ENCODE peak calls at places on chromosomes 3 and 15, in nine cellular contexts. Q is OCI-M1; R is C1 segment of cervical spinal cord; E is AML-193; W is activated B cell treated with CpG ODN at 0.5 μM for 24 hours; L is stimulated activated naive CD8-positive, alpha-beta T cell treated with anti-CD3 and anti-CD28 coated beads, Interleukin-15, Interleukin-2, amounts not matched to agents 100 U/mL and 50 U/mL, for 24 hours; B is AG08396; D is fibroblast of the aortic adventitia; J is Calu3. P is an unnamed sample.

GRCh38 chr15:90300988-90301715 is 35.7 kb downstream of the NGRN start:
- DNase-seq in D (peak), Q (peak), E (peak), J (peak), L (peak), W (peak), R (peak), B (peak), P (no peak)

GRCh38 chr3:167743799-167744198 is 8.3 kb downstream of the SERPINI1 start:
- DNase-seq in R (no peak), B (no peak), W (no peak), E (peak), L (no peak), Q (no peak), D (no peak), J (no peak), P (no peak)

GRCh38 chr3:4825572-4826236 is 153.5 kb upstream of the BHLHE40 start:
- DNase-seq in D (no peak), R (peak), J (peak), Q (peak), B (no peak), L (peak), W (no peak), E (no peak), P (no peak)

GRCh38 chr15:43150171-43150929 is 17.0 kb downstream of the TMEM62 start:
- DNase-seq in D (peak), Q (no peak), B (peak), W (no peak), E (no peak), R (no peak), J (no peak), L (no peak), P (no peak)

GRCh38 chr3:130900959-130901358 is 7.1 kb downstream of the ATP2C1 start:
- DNase-seq in D (no peak), W (no peak), B (no peak), R (no peak), Q (no peak), E (no peak), J (peak), L (no peak), P (no peak)

GRCh38 chr3:33401781-33402180 is 38.4 kb downstream of the UBP1 start:
- DNase-seq in B (no peak), J (no peak), Q (no peak), E (no peak), R (no peak), D (no peak), L (no peak), W (no peak), P (no peak)

GRCh38 chr15:56978898-56979662 is 60.6 kb downstream of the TCF12 start:
- DNase-seq in R (no peak), D (peak), W (no peak), B (no peak), L (no peak), J (no peak), Q (no peak), E (no peak), P (no peak)

GRCh38 chr3:190731596-190731995 is 130.9 kb downstream of the GMNC start:
- DNase-seq in W (no peak), R (no peak), B (no peak), L (no peak), Q (no peak), D (no peak), E (no peak), J (no peak), P (no peak)

GRCh38 chr3:114550155-114550554 is 256.3 kb downstream of the TIGIT start:
- DNase-seq in D (peak), R (no peak), E (no peak), B (no peak), Q (no peak), J (no peak), W (no peak), L (no peak), P (no peak)

GRCh38 chr3:178960191-178960590 is 111.4 kb downstream of the ZMAT3 start:
- DNase-seq in J (no peak), L (no peak), E (no peak), Q (no peak), W (no peak), R (no peak), B (no peak), D (no peak), P (no peak)

GRCh38 chr3:123385072-123385471 is 63.8 kb downstream of the ADCY5 start:
- DNase-seq in B (no peak), R (no peak), W (no peak), J (no peak), L (no peak), D (no peak), E (no peak), Q (no peak), P (no peak)

GRCh38 chr15:70726753-70727152 is 36.6 kb downstream of the UACA start:
- DNase-seq in J (no peak), R (no peak), D (peak), B (peak), L (no peak), E (no peak), Q (no peak), W (no peak), P (no peak)

GRCh38 chr3:94184781-94185180 is 121.9 kb downstream of the NSUN3 start:
- DNase-seq in W (no peak), J (no peak), R (no peak), Q (no peak), D (peak), L (no peak), E (no peak), B (no peak), P (no peak)

GRCh38 chr3:115550285-115550741 is 73.0 kb upstream of the GAP43 start:
- DNase-seq in D (peak), Q (no peak), W (no peak), L (no peak), B (no peak), J (no peak), R (no peak), E (no peak), P (no peak)

GRCh38 chr3:96756516-96756915 is 57.9 kb upstream of the EPHA6 start:
- DNase-seq in Q (peak), R (no peak), L (no peak), E (no peak), B (no peak), D (no peak), J (peak), W (no peak), P (no peak)

GRCh38 chr3:64184621-64185020 is 40.6 kb downstream of the PRICKLE2 start:
- DNase-seq in D (peak), J (no peak), W (no peak), L (no peak), R (no peak), Q (no peak), E (no peak), B (no peak), P (no peak)

GRCh38 chr15:89740137-89740536 is 10.9 kb downstream of the MESP1 start:
- DNase-seq in J (peak), D (peak), E (peak), B (peak), W (no peak), L (peak), R (peak), Q (peak), P (no peak)

P was measured in SIG-M5.